ENCODE peak calls at places on chromosomes 11 and 22, in eight cellular contexts. W, S, O, A, Q, R, B and F are unnamed samples.
A peak's percentile ranks its signal among the peaks of the same experiment; 100 is the strongest.

GRCh38 chr11:19055016-19055415 is 5.5 kb downstream of the MRGPRX2 start:
- DNase-seq in R (no peak), Q (no peak), A (no peak), S (no peak), O (no peak), W (no peak), B (no peak), F (peak; percentile 72)

GRCh38 chr11:93236741-93237675 is 39.2 kb upstream of the SLC36A4 start:
- DNase-seq in B (no peak), R (peak; percentile 39), Q (peak; percentile 28), W (no peak), S (peak; percentile 40), O (no peak), A (peak; percentile 54), F (no peak)

GRCh38 chr11:63729326-63729725 is 39.2 kb downstream of the ZFTA start:
- DNase-seq in R (no peak), B (peak; percentile 65), Q (no peak), W (no peak), A (no peak), O (no peak), S (no peak), F (no peak)

GRCh38 chr11:43508511-43508918 is 149.8 kb downstream of the TTC17 start:
- DNase-seq in A (no peak), W (no peak), B (no peak), Q (peak; percentile 4), R (peak; percentile 41), S (peak; percentile 60), O (no peak), F (peak; percentile 89)

GRCh38 chr22:42912049-42912448 is 55.0 kb upstream of the ARFGAP3 start:
- DNase-seq in Q (no peak), R (no peak), O (no peak), W (no peak), A (no peak), B (no peak), S (no peak), F (peak; percentile 44)

GRCh38 chr11:665707-666281 is 28.7 kb downstream of the DRD4 start:
- DNase-seq in W (no peak), S (peak; percentile 59), Q (no peak), R (peak; percentile 78), B (no peak), A (peak; percentile 79), O (no peak), F (peak; percentile 86)

GRCh38 chr11:70544774-70545625 is 146.7 kb downstream of the CTTN start:
- DNase-seq in S (no peak), W (no peak), Q (no peak), O (peak; percentile 65), B (no peak), A (no peak), R (peak; percentile 56), F (peak; percentile 93)

GRCh38 chr22:22741843-22742242 is 97.4 kb downstream of the GGTLC2 start:
- DNase-seq in Q (no peak), A (no peak), S (no peak), B (no peak), O (no peak), R (no peak), W (no peak), F (no peak)

GRCh38 chr11:57425565-57426438 is 1.1 kb downstream of the SLC43A3 start:
- DNase-seq in B (no peak), A (peak; percentile 57), S (peak; percentile 80), W (no peak), Q (no peak), O (no peak), R (peak; percentile 33), F (no peak)